ENCODE peak calls at places on chromosomes 7 and 10, in ten cellular contexts. N, Q, Z, Y, J, R, T, S, E and C are unnamed samples.

GRCh38 chr7:159093351-159093971 is 51.2 kb downstream of the VIPR2 start:
- DNase-seq in N (no peak), R (peak), T (no peak), S (no peak), Q (no peak), E (no peak), Y (peak), J (no peak), Z (no peak), C (no peak)

GRCh38 chr10:78291733-78292132 is 258.1 kb downstream of the RPS24 start:
- DNase-seq in Q (no peak), T (no peak), N (no peak), S (no peak), Y (no peak), Z (no peak), E (no peak), R (no peak), J (no peak), C (no peak)

GRCh38 chr7:17994079-17994478 is 33.6 kb downstream of the PRPS1L1 start:
- DNase-seq in N (no peak), Q (no peak), S (no peak), T (no peak), R (no peak), Y (no peak), E (no peak), J (no peak), Z (no peak), C (no peak)

GRCh38 chr7:151644554-151644953 is 124.9 kb upstream of the RHEB start:
- DNase-seq in Y (no peak), T (no peak), N (no peak), Q (no peak), Z (no peak), E (no peak), S (no peak), J (no peak), R (no peak), C (no peak)

GRCh38 chr10:113958631-113959382 is 84.9 kb upstream of the ADRB1 start:
- DNase-seq in E (peak), J (no peak), S (no peak), N (peak), T (peak), Y (no peak), Z (peak), Q (peak), R (peak), C (no peak)

GRCh38 chr10:37872283-37872682 is 14.9 kb upstream of the ZNF248 start:
- DNase-seq in Q (no peak), T (no peak), N (no peak), R (no peak), E (no peak), Z (no peak), S (no peak), J (no peak), Y (no peak), C (no peak)

GRCh38 chr7:1538544-1539345 is 8.2 kb downstream of the MAFK start:
- DNase-seq in E (no peak), T (no peak), N (no peak), Z (no peak), S (no peak), R (peak), Y (peak), J (peak), Q (no peak), C (no peak)

GRCh38 chr7:1028775-1029636 is 15.3 kb upstream of the GPR146 start:
- DNase-seq in Z (peak), J (peak), E (peak), S (peak), N (peak), Q (peak), T (peak), R (no peak), Y (peak), C (peak)

GRCh38 chr7:44791278-44792219 is 4.9 kb upstream of the PPIA start:
- DNase-seq in R (no peak), Y (no peak), Q (no peak), E (no peak), N (no peak), J (no peak), Z (no peak), T (no peak), S (no peak), C (no peak)

GRCh38 chr7:84107259-84107658 is 87.3 kb downstream of the SEMA3A start:
- DNase-seq in T (no peak), R (no peak), J (no peak), N (no peak), S (no peak), E (no peak), Q (no peak), Y (no peak), Z (no peak), C (no peak)

GRCh38 chr7:22733761-22734160 is 6.8 kb downstream of the IL6 start:
- DNase-seq in N (no peak), Z (no peak), J (no peak), Q (no peak), S (no peak), Y (no peak), E (no peak), T (no peak), R (no peak), C (no peak)

GRCh38 chr10:51804861-51805260 is 105.5 kb upstream of the CSTF2T start:
- DNase-seq in Y (no peak), E (no peak), N (no peak), R (no peak), T (no peak), S (no peak), J (no peak), Z (no peak), Q (no peak), C (no peak)

GRCh38 chr7:98394377-98394836 is 6.5 kb downstream of the BAIAP2L1 start:
- DNase-seq in R (no peak), N (peak), Z (no peak), Q (no peak), E (no peak), S (no peak), Y (no peak), T (peak), J (no peak), C (no peak)

GRCh38 chr7:130988443-130988842 is 254.4 kb upstream of the KLF14 start:
- DNase-seq in S (no peak), Z (no peak), Q (no peak), E (no peak), J (no peak), T (no peak), N (no peak), Y (no peak), R (no peak), C (no peak)

GRCh38 chr7:53002389-53002788 is 33.0 kb upstream of the POM121L12 start:
- DNase-seq in Y (no peak), J (no peak), E (no peak), T (no peak), N (no peak), R (peak), Q (no peak), Z (no peak), S (no peak), C (no peak)

GRCh38 chr7:17557305-17557704 is 258.9 kb downstream of the AHR start:
- DNase-seq in E (no peak), J (no peak), S (no peak), R (no peak), Z (no peak), Q (no peak), Y (no peak), T (no peak), N (no peak), C (no peak)

GRCh38 chr10:71233491-71233892 is 21.1 kb downstream of the UNC5B start:
- DNase-seq in R (no peak), Y (no peak), Z (no peak), N (no peak), J (no peak), S (no peak), T (no peak), E (no peak), Q (no peak), C (no peak)

GRCh38 chr10:123008379-123009104 is at the start of the genes ACADSB and IKZF5:
- DNase-seq in E (peak), J (peak), Z (peak), S (peak), Q (peak), R (peak), N (peak), Y (peak), T (peak), C (peak)
- TF ChIP-seq POLR2A in E (peak), J (peak), Z (peak), S (peak), Q (peak), R (peak), N (peak), Y (peak), T (peak), C (peak)

DNA sequence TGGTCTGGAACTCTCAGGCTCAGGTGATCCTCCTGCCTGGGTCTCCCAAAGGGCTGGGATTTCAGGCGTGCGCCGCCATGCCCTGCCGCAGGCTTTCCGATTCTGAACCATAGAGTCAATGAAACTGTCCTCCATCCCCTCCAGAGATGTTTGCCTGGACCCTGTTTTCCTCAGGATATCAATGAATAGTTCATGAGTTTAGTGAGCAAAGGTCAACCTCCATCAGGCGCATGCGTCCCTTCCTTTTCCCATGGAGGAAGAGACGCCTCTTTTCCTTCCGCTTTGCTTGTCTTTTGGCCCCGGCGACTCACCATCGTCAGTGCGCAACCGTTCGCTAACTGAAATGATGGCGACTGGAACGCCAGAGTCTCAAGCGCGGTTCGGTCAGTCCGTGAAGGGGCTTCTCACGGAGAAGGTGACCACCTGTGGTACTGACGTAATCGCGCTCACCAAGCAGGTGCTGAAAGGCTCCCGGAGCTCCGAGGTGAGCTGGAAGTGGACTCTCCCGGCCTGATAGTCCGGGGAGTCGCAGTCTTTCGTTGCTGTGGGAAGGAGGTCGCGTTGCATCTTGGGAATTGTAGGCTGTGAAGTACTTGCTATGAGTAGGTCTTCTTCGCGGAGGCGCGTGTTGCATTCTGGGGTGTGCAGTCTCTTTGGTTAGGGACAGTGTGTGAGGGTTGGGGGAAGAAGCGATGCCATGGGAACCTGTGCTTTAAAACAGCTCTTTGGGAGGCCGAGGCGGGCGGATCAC is at the start of gene BORCS7:
- DNase-seq in Q (peak), N (peak), S (peak), J (peak), Y (peak), Z (peak), R (peak), T (peak), E (peak), C (peak)
- TF ChIP-seq POLR2A in Q (peak), N (peak), S (peak), J (peak), Y (no peak), Z (peak), R (no peak), T (peak), E (peak), C (peak)

GRCh38 chr10:132440791-132441565 is 44.0 kb downstream of the PWWP2B start:
- DNase-seq in Z (no peak), R (peak), T (no peak), Y (no peak), Q (no peak), S (no peak), E (no peak), N (no peak), J (no peak), C (no peak)
- TF ChIP-seq POLR2A in Z (no peak), R (no peak), T (no peak), Y (no peak), Q (no peak), S (no peak), E (no peak), N (no peak), J (no peak), C (no peak)

DNA sequence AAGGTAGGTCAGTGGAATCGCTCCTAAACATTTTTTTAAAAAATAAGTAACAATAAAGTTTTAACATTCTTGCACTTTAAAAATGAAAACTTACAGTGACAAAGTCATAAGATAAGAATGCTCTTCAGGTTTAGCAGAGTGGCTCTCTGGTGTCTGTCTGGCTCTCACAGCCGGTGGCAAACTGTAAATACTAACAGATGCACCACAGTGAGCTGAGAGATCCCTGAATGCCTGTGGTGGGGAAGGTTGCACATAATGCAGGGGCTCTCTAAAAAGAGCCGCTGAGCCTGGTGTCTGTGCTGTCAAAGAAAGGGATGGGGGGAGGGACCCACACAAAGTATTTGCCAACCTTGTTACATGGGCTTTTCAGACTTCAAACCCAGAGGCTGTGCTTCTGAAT is 498.3 kb downstream of the CCSER2 start:
- DNase-seq in R (no peak), T (no peak), E (no peak), Y (no peak), S (no peak), Q (no peak), J (no peak), N (no peak), Z (no peak), C (no peak)
- TF ChIP-seq POLR2A in R (no peak), T (no peak), E (no peak), Y (no peak), S (no peak), Q (no peak), J (no peak), N (no peak), Z (no peak), C (no peak)

GRCh38 chr10:26474062-26474461 is 35.9 kb downstream of the APBB1IP start:
- DNase-seq in S (no peak), R (no peak), Y (no peak), T (no peak), Q (no peak), N (no peak), J (no peak), Z (no peak), E (no peak), C (no peak)
- TF ChIP-seq POLR2A in S (no peak), R (no peak), Y (no peak), T (no peak), Q (no peak), N (no peak), J (no peak), Z (no peak), E (no peak), C (no peak)

DNA sequence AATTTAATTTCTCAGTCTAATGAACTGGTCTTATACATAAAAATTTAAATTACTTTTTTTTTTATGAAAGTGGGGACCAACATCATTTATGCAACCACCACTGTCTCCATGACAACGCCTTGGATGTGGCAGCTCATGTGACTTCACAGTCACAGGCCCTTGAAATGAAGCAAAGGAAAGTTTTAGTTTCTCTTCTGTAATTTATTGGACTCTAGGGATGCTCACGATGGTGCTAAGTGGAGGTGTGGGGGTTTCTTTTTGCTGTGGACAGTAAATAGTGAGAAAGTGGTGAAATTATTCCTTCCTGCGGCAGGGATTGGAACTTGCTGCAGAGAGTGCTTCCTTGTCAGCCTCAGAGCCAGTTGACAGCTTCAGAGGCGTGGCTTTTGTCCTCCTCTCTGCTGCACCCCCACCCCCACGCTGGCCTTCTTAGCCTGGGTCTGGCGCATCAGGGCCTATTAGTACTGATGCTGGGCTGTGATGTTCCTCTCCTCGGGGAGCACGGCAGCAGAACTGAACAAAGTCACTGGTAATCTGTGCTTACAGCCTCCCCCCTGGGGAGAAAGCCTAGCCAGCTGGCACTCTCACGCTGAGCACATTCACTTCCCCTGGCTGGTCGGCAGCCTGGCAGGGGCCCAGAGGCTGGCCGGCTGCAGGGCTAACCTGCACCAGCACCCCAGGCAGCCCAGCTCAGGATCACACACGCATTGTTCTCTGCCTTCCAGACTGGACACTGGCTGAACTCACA is 517.5 kb upstream of the GALNT17 start:
- DNase-seq in J (peak), R (peak), E (no peak), T (peak), N (no peak), S (peak), Y (peak), Q (peak), Z (peak), C (no peak)
- TF ChIP-seq POLR2A in J (no peak), R (no peak), E (no peak), T (no peak), N (no peak), S (no peak), Y (no peak), Q (no peak), Z (no peak), C (no peak)

GRCh38 chr10:59106441-59106840 is 70.0 kb upstream of the PHYHIPL start:
- DNase-seq in T (no peak), Q (no peak), S (no peak), Z (no peak), R (no peak), Y (no peak), J (no peak), E (no peak), N (no peak), C (no peak)

GRCh38 chr10:59108296-59108695 is 68.1 kb upstream of the PHYHIPL start:
- DNase-seq in N (no peak), Z (no peak), E (no peak), S (no peak), J (no peak), T (no peak), Q (no peak), R (no peak), Y (no peak), C (no peak)

GRCh38 chr10:59107147-59107546 is 69.3 kb upstream of the PHYHIPL start:
- DNase-seq in Y (no peak), T (no peak), Q (no peak), Z (no peak), S (no peak), E (no peak), N (no peak), J (no peak), R (no peak), C (no peak)

GRCh38 chr10:59108886-59109288 is 67.6 kb upstream of the PHYHIPL start:
- DNase-seq in J (no peak), Y (no peak), E (no peak), Q (no peak), Z (no peak), N (no peak), S (no peak), T (no peak), R (no peak), C (no peak)

GRCh38 chr10:59109826-59110225 is 66.6 kb upstream of the PHYHIPL start:
- DNase-seq in Z (no peak), N (no peak), S (no peak), Q (no peak), J (no peak), E (no peak), T (no peak), R (no peak), Y (no peak), C (no peak)
- TF ChIP-seq POLR2A in Z (no peak), N (no peak), S (no peak), Q (no peak), J (no peak), E (no peak), T (no peak), R (no peak), Y (no peak), C (no peak)